ENCODE peak calls at places on chromosomes 7 and 10, in ten cellular contexts. B, T, G, M, E, R, S, I, Y and W are unnamed samples.

GRCh38 chr10:51100221-51100620 is 25.9 kb downstream of the PRKG1 start:
- DNase-seq in B (peak; percentile 20), T (no peak), G (no peak), M (no peak), E (no peak), R (no peak), S (no peak), I (no peak), Y (no peak), W (no peak)

GRCh38 chr10:43264987-43265798 is 1.7 kb downstream of the RASGEF1A start:
- DNase-seq in B (no peak), T (no peak), G (no peak), M (no peak), E (no peak), R (no peak), S (no peak), I (no peak), Y (peak; percentile 54), W (no peak)

GRCh38 chr7:83413425-83413824 is 235.5 kb downstream of the SEMA3E start:
- DNase-seq in B (peak; percentile 23), T (no peak), G (no peak), M (no peak), E (no peak), R (peak; percentile 57), S (no peak), I (no peak), Y (no peak), W (no peak)

GRCh38 chr7:12092499-12093130 is 118.5 kb upstream of the TMEM106B start:
- DNase-seq in B (peak; percentile 4), T (no peak), G (no peak), M (peak; percentile 69), E (no peak), R (peak; percentile 12), S (no peak), I (no peak), Y (no peak), W (no peak)

GRCh38 chr7:64498270-64498669 is 64.6 kb downstream of the ZNF680 start:
- DNase-seq in B (no peak), T (no peak), G (no peak), M (no peak), E (no peak), R (no peak), S (no peak), I (no peak), Y (no peak), W (no peak)

GRCh38 chr7:32347244-32347828 is 142.8 kb downstream of the LSM5 start:
- DNase-seq in B (no peak), T (peak; percentile 21), G (no peak), M (peak; percentile 32), E (no peak), R (no peak), S (no peak), I (peak; percentile 55), Y (no peak), W (no peak)

GRCh38 chr10:70090951-70091350 is 38.3 kb downstream of the MACROH2A2 start:
- DNase-seq in B (no peak), T (no peak), G (no peak), M (no peak), E (no peak), R (no peak), S (no peak), I (no peak), Y (no peak), W (no peak)

GRCh38 chr10:100696477-100696901 is 48.9 kb upstream of the PAX2 start:
- DNase-seq in B (no peak), T (no peak), G (no peak), M (no peak), E (no peak), R (no peak), S (no peak), I (no peak), Y (no peak), W (no peak)

GRCh38 chr10:63431962-63432797 is 33.6 kb downstream of the JMJD1C start:
- DNase-seq in B (peak; percentile 14), T (no peak), G (no peak), M (no peak), E (no peak), R (peak; percentile 53), S (no peak), I (no peak), Y (no peak), W (no peak)

GRCh38 chr7:158649279-158649678 is 55.3 kb downstream of the NCAPG2 start:
- DNase-seq in B (peak; percentile 94), T (no peak), G (no peak), M (no peak), E (no peak), R (peak; percentile 88), S (no peak), I (no peak), Y (no peak), W (no peak)

GRCh38 chr7:83072576-83073517 is 89.8 kb downstream of the PCLO start:
- DNase-seq in B (no peak), T (no peak), G (no peak), M (no peak), E (no peak), R (no peak), S (no peak), I (no peak), Y (no peak), W (no peak)

GRCh38 chr7:116292381-116292780 is 82.0 kb downstream of the TES start:
- DNase-seq in B (no peak), T (no peak), G (no peak), M (no peak), E (no peak), R (no peak), S (no peak), I (no peak), Y (no peak), W (no peak)

GRCh38 chr7:116293139-116293538 is 82.8 kb downstream of the TES start:
- DNase-seq in B (no peak), T (no peak), G (no peak), M (no peak), E (no peak), R (no peak), S (no peak), I (no peak), Y (no peak), W (no peak)

GRCh38 chr7:116293633-116294032 is 83.3 kb downstream of the TES start:
- DNase-seq in B (no peak), T (no peak), G (no peak), M (no peak), E (no peak), R (no peak), S (no peak), I (no peak), Y (no peak), W (no peak)

GRCh38 chr7:116291937-116292336 is 81.6 kb downstream of the TES start:
- DNase-seq in B (no peak), T (no peak), G (no peak), M (no peak), E (no peak), R (no peak), S (no peak), I (no peak), Y (no peak), W (no peak)

DNA sequence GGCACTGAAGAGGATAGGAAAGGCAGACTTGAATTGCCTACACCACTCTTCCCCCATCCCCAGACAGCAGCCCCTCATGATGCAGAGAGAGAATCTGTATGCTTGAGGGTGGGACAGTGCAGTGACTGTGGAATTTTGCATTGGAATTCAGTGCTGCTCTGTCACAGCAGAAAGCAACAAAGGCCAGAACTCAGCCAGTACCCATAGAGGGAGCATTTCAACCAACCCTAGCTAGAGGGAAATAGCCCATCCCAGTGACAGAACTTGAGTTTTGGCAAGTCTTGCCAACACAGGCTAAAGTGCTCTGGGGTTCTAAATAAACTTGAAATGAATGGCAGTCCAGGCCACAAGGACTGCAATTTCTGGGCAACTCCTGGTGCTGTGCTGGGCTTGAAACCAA is 80.4 kb downstream of the TES start:
- DNase-seq in B (no peak), T (no peak), G (no peak), M (no peak), E (peak; percentile 11), R (no peak), S (peak; percentile 56), I (peak; percentile 55), Y (no peak), W (no peak)
- TF ChIP-seq CTCF in B (no peak), T (no peak), G (no peak), M (no peak), E (no peak), R (no peak), S (peak; percentile 35), I (peak; percentile 51), Y (peak; percentile 24), W (no peak)

DNA sequence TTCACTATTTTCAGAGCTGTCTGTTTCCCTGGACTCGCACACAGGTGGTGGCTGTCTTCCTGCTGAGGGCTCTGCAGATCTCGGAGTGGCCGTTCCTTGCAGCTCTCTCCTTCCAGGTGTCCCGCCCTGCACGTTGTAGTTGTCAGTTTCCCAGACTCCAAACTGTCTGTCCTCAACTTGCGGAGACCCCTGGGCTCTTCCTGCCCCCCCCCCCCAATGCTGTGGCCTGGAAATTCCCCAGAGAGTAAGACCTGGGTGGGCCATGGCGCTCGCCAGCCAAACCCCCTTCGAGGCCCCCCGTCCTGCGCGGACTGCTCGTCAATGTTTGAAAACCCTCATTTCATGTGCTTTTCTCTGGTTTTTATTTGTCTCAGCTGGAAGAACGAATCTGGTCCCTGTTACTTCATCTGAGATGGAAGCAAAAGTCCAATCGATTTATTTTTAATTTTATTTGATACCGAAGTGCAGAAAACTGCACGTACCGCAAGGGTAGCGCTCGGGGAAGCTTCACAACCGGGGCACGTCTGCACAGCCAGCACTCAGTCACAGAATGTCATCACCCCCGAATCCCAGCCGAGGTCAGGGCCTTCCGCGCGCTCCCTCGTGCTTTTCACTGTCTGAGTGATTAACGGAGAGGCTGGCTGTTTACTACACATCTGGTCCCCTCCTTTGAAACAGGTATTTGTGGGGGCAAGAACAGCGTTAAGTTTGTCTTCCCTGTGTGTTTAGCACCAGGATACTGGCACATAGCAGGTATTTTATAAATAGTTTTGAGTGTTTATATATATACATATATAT is 46.4 kb upstream of the NKX6-2 start:
- DNase-seq in B (no peak), T (no peak), G (no peak), M (no peak), E (no peak), R (no peak), S (no peak), I (no peak), Y (no peak), W (no peak)
- H3K27me3 ChIP-seq in B (peaks cover 19% of the 10 kb centered on the region), T (peaks cover 11% of the 10 kb centered on the region), G (no peaks in the 10 kb centered on the region), M (peaks cover 61% of the 10 kb centered on the region), E (no peaks in the 10 kb centered on the region), R (peaks cover 10% of the 10 kb centered on the region), S (no peaks in the 10 kb centered on the region), I (no peaks in the 10 kb centered on the region), Y (peaks cover 5% of the 10 kb centered on the region), W (peaks cover 70% of the 10 kb centered on the region)

DNA sequence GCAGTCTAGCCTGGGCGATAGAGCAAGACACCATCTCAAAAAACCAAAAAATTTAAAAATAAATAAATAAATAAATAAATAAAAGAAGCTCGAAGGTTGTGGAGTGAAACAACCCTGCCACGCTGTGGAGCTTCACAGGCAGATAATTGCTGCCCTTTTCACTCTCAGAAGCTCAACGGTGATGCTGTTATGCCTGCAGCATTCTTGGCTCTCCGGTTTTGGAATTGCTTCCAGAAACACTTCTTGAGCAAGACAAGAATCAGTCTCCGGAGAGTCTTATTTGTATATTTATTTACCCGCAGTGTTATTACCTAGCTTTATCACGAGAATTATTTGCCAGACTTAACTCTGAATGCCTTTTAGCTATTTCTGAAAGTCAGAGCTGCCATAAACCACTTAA is 40.5 kb upstream of the UBE2H start:
- DNase-seq in B (no peak), T (no peak), G (no peak), M (no peak), E (no peak), R (no peak), S (no peak), I (no peak), Y (no peak), W (no peak)
- TF ChIP-seq CTCF in B (no peak), T (no peak), G (no peak), M (no peak), E (no peak), R (no peak), S (no peak), I (no peak), Y (peak; percentile 48), W (no peak)

GRCh38 chr10:130786365-130786966 is 525.1 kb downstream of the TCERG1L start:
- DNase-seq in B (no peak), T (no peak), G (no peak), M (no peak), E (no peak), R (no peak), S (no peak), I (no peak), Y (no peak), W (no peak)
- H3K27me3 ChIP-seq in B (no peaks in the 10 kb centered on the region), T (no peaks in the 10 kb centered on the region), G (no peaks in the 10 kb centered on the region), M (no peaks in the 10 kb centered on the region), E (no peaks in the 10 kb centered on the region), R (no peaks in the 10 kb centered on the region), S (no peaks in the 10 kb centered on the region), I (no peaks in the 10 kb centered on the region), Y (no peaks in the 10 kb centered on the region), W (peaks cover 2% of the 10 kb centered on the region)